ENCODE peak calls at places on chromosome 2, in five cellular contexts. A is PC-9, V is tibial artery, S is neural progenitor cell, I is Peyer's patch. U is an unnamed sample.
A peak's percentile ranks its signal among the peaks of the same experiment; 100 is the strongest.

GRCh38 chr2:20452551-20452950 is 5.7 kb downstream of the RHOB start:
- DNase-seq in V (peak; percentile 71), I (no peak), A (no peak), S (peak; percentile 39), U (no peak)

GRCh38 chr2:236735742-236736360 is 166.2 kb downstream of the ACKR3 start:
- DNase-seq in A (no peak), S (peak; percentile 34), I (no peak), V (no peak), U (no peak)

GRCh38 chr2:191018663-191019119 is 4.7 kb upstream of the STAT1 start:
- DNase-seq in A (no peak), V (no peak), I (no peak), S (no peak), U (no peak)

GRCh38 chr2:221478106-221478863 is 93.8 kb downstream of the EPHA4 start:
- DNase-seq in I (no peak), V (no peak), A (peak; percentile 48), S (no peak), U (no peak)

GRCh38 chr2:19355931-19356544 is 2.4 kb downstream of the OSR1 start:
- DNase-seq in I (no peak), S (peak; percentile 32), V (no peak), A (no peak), U (no peak)

GRCh38 chr2:62202019-62202722 is 6.3 kb downstream of the B3GNT2 start:
- DNase-seq in V (no peak), S (no peak), A (no peak), I (no peak), U (no peak)

GRCh38 chr2:191869781-191870180 is 22.9 kb upstream of the CAVIN2 start:
- DNase-seq in V (no peak), A (no peak), I (no peak), S (no peak), U (no peak)

GRCh38 chr2:19815746-19816145 is 86.0 kb downstream of the TTC32 start:
- DNase-seq in V (no peak), A (no peak), S (no peak), I (no peak), U (no peak)

GRCh38 chr2:58871469-58872142 is 630.5 kb upstream of the FANCL start:
- DNase-seq in I (no peak), A (no peak), V (no peak), S (peak; percentile 27), U (no peak)

GRCh38 chr2:202064206-202064880 is 8.7 kb upstream of the KIAA2012 start:
- DNase-seq in A (peak; percentile 2), V (no peak), I (no peak), S (peak; percentile 77), U (no peak)

GRCh38 chr2:240060977-240061591 is 7.8 kb upstream of the OR6B3 start:
- DNase-seq in I (no peak), A (peak; percentile 55), V (no peak), S (peak; percentile 65), U (no peak)

GRCh38 chr2:28713582-28714292 is 37.9 kb upstream of the PPP1CB start:
- DNase-seq in V (no peak), I (no peak), A (no peak), S (no peak), U (no peak)

GRCh38 chr2:203225423-203226039 is 13.3 kb upstream of the CYP20A1 start:
- DNase-seq in V (no peak), S (peak; percentile 42), I (no peak), A (peak; percentile 11), U (no peak)

GRCh38 chr2:9082158-9082557 is 78.7 kb upstream of the MBOAT2 start:
- DNase-seq in S (no peak), A (no peak), I (no peak), V (no peak), U (no peak)

GRCh38 chr2:196783431-196784094 is 15.9 kb downstream of the GTF3C3 start:
- DNase-seq in A (no peak), S (no peak), I (no peak), V (no peak), U (no peak)

GRCh38 chr2:65175894-65176527 is 46.1 kb upstream of the RAB1A start:
- DNase-seq in A (no peak), I (no peak), S (no peak), V (no peak), U (no peak)

GRCh38 chr2:198697218-198697617 is 760.5 kb downstream of the SATB2 start:
- DNase-seq in S (no peak), I (no peak), A (no peak), V (no peak), U (no peak)

GRCh38 chr2:64950226-64951160 is 38.7 kb upstream of the SLC1A4 start:
- DNase-seq in V (no peak), I (no peak), S (no peak), A (no peak), U (no peak)

GRCh38 chr2:154489271-154489858 is 209.1 kb upstream of the KCNJ3 start:
- DNase-seq in I (no peak), V (no peak), A (no peak), S (no peak), U (no peak)

GRCh38 chr2:188787661-188788044 is 186.5 kb upstream of the COL3A1 start:
- DNase-seq in S (no peak), I (no peak), V (no peak), A (no peak), U (no peak)

GRCh38 chr2:110804915-110805314 is 72.5 kb downstream of the ACOXL start:
- DNase-seq in V (no peak), S (no peak), A (no peak), I (no peak), U (no peak)

GRCh38 chr2:10619643-10620042 is 70.1 kb downstream of the NOL10 start:
- DNase-seq in A (no peak), S (no peak), V (no peak), I (no peak), U (no peak)

GRCh38 chr2:217969588-217969987 is 33.2 kb downstream of the TNS1 start:
- DNase-seq in I (no peak), A (no peak), S (no peak), V (no peak), U (no peak)

GRCh38 chr2:36800381-36800780 is 103.9 kb downstream of the VIT start:
- DNase-seq in A (no peak), I (no peak), V (no peak), S (no peak), U (no peak)

GRCh38 chr2:176812376-176812775 is 400.2 kb upstream of the HNRNPA3 start:
- DNase-seq in I (no peak), A (no peak), V (no peak), S (no peak), U (no peak)

GRCh38 chr2:118059919-118060478 is 28.3 kb upstream of the INSIG2 start:
- DNase-seq in I (no peak), V (no peak), A (no peak), S (no peak), U (no peak)
- H3K4me1 ChIP-seq in I (no peaks in the 10 kb centered on the region), V (no peaks in the 10 kb centered on the region), A (peaks cover 11% of the 10 kb centered on the region), S (peaks cover 9% of the 10 kb centered on the region), U (no peaks in the 10 kb centered on the region)

GRCh38 chr2:133252770-133253355 is 315.4 kb downstream of the NCKAP5 start:
- DNase-seq in I (no peak), S (no peak), V (no peak), A (no peak), U (no peak)

GRCh38 chr2:133248264-133248663 is 320.0 kb downstream of the NCKAP5 start:
- DNase-seq in V (no peak), A (no peak), S (no peak), I (no peak), U (peak; percentile 33)

GRCh38 chr2:133249362-133249761 is 318.9 kb downstream of the NCKAP5 start:
- DNase-seq in I (no peak), V (no peak), S (no peak), A (no peak), U (no peak)

DNA sequence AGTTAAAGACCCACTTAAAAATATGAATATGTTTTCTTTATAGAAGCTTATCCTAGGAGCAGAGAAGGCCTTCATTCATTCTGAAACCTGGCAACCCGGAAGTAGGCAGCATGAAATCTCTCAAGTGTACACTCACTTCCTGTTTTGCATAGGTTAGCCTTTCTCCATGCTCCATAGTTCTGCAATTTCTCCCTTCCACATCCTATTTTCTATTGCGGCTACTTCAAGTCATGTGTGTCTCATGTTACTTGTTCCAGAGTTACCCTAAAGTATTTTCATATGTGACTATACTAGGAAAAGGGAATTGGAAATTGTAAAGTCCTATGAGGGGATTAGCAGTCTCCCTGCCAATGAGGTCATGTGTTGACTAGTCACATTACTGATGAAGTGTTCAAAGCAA is 320.6 kb downstream of the NCKAP5 start:
- DNase-seq in V (no peak), A (no peak), S (no peak), I (no peak), U (no peak)
- H3K27ac ChIP-seq in V (no peak overlapping the region), A (no peak overlapping the region), S (no peak overlapping the region), I (no peak overlapping the region), U (peak overlapping the region; percentile 70)

DNA sequence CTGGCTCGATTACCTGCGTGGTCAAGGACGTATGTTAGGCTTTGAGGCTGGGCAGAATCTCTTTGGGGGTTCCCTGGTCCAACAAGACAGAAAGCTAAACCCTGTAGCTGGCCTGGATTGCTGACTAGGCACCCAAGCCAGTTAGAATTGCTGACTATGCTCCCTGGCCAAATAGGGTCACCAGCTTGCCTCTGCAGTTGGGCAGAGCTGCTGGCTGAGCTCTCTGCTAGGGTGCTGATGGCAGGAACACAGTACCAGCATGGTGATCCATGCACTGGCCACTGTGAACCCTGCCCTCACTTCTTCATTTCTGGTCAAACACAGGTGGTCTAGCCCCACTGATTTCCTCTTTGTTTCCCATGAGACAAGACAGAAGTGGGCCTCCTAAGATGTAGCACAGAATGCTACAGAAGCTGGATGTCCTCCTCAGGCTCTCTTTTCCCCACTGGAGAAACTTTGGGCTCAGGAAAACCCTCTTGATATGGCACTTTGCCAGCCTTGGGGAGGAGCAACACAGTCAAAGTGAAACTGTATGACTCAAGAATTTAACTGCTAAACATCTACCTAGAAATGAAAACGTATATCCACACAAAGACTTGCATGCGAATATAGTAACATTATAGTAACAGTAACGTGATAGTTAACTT is 20.8 kb downstream of the SP140L start:
- DNase-seq in V (no peak), S (no peak), I (no peak), A (no peak), U (no peak)
- H3K9me3 ChIP-seq in V (no peaks in the 10 kb centered on the region), S (no peaks in the 10 kb centered on the region), I (no peaks in the 10 kb centered on the region), A (peaks cover 7% of the 10 kb centered on the region), U (peaks cover 51% of the 10 kb centered on the region)

GRCh38 chr2:160380613-160381012 is 113.0 kb downstream of the RBMS1 start:
- DNase-seq in V (no peak), A (no peak), I (no peak), S (no peak), U (no peak)

GRCh38 chr2:160377204-160377995 is 116.2 kb downstream of the RBMS1 start:
- DNase-seq in S (no peak), I (no peak), V (no peak), A (no peak), U (no peak)

GRCh38 chr2:160379399-160379798 is 114.2 kb downstream of the RBMS1 start:
- DNase-seq in V (no peak), I (no peak), A (no peak), S (no peak), U (no peak)

GRCh38 chr2:160381425-160381951 is 112.1 kb downstream of the RBMS1 start:
- DNase-seq in V (no peak), A (no peak), S (no peak), I (no peak), U (no peak)

GRCh38 chr2:160380000-160380570 is 113.5 kb downstream of the RBMS1 start:
- DNase-seq in V (no peak), A (no peak), I (no peak), S (no peak), U (no peak)
- H3K4me1 ChIP-seq in V (peaks cover 64% of the 10 kb centered on the region), A (peaks cover 16% of the 10 kb centered on the region), I (no peaks in the 10 kb centered on the region), S (peaks cover 51% of the 10 kb centered on the region), U (peaks cover 100% of the 10 kb centered on the region)

U was measured in left ventricle myocardium inferior.